ENCODE peak calls at places on chromosomes 4 and X, in eight cellular contexts. U is Right ventricle myocardium superior; S is LoVo; Z is stimulated activated CD4-positive, alpha-beta T cell treated with anti-CD3 and anti-CD28 coated beads, Interleukin-2, amount 100 ng/mL, for 48 hours; Y is stimulated activated CD8-positive, alpha-beta memory T cell treated with anti-CD3 and anti-CD28 coated beads, Interleukin-2, amount 100 ng/mL, for 48 hours; C is COR-L47; V is testis; E is WTC11. F is an unnamed sample.

GRCh38 chrX:155745792-155746191 is 133.0 kb upstream of the TMLHE start:
- DNase-seq in U (no peak), S (peak; percentile 72), Z (no peak), Y (no peak), C (peak; percentile 82), V (peak; percentile 61), E (no peak), F (no peak)

GRCh38 chr4:3801931-3802550 is 35.9 kb downstream of the ADRA2C start:
- DNase-seq in U (peak; percentile 26), S (no peak), Z (no peak), Y (no peak), C (peak; percentile 65), V (no peak), E (no peak), F (no peak)

GRCh38 chrX:10794203-10794630 is 173.8 kb upstream of the MID1 start:
- DNase-seq in U (no peak), S (no peak), Z (no peak), Y (no peak), C (no peak), V (no peak), E (no peak), F (no peak)

GRCh38 chr4:1779588-1780382 is 13.3 kb upstream of the FGFR3 start:
- DNase-seq in U (no peak), S (no peak), Z (no peak), Y (no peak), C (no peak), V (no peak), E (no peak), F (no peak)

GRCh38 chr4:182697094-182697493 is 220.1 kb downstream of the DCTD start:
- DNase-seq in U (no peak), S (no peak), Z (no peak), Y (no peak), C (no peak), V (no peak), E (no peak), F (no peak)

GRCh38 chr4:170853422-170854021 is 763.8 kb upstream of the AADAT start:
- DNase-seq in U (peak; percentile 51), S (peak; percentile 59), Z (peak; percentile 6), Y (peak; percentile 7), C (peak; percentile 44), V (peak; percentile 74), E (peak; percentile 68), F (no peak)

GRCh38 chr4:168803727-168804126 is 206.3 kb downstream of the CBR4 start:
- DNase-seq in U (no peak), S (peak; percentile 8), Z (no peak), Y (no peak), C (no peak), V (no peak), E (no peak), F (no peak)

GRCh38 chr4:10622728-10623127 is 61.8 kb downstream of the CLNK start:
- DNase-seq in U (no peak), S (no peak), Z (no peak), Y (no peak), C (peak; percentile 20), V (no peak), E (no peak), F (no peak)

GRCh38 chrX:22652596-22652995 is 347.2 kb upstream of the DDX53 start:
- DNase-seq in U (no peak), S (peak; percentile 1), Z (no peak), Y (no peak), C (no peak), V (peak; percentile 22), E (peak; percentile 18), F (no peak)

GRCh38 chr4:123599920-123600394 is 203.4 kb downstream of the SPRY1 start:
- DNase-seq in U (peak; percentile 81), S (peak; percentile 42), Z (no peak), Y (peak; percentile 23), C (peak; percentile 86), V (peak; percentile 93), E (peak; percentile 43), F (no peak)

GRCh38 chr4:106652095-106652494 is 283.5 kb upstream of the GIMD1 start:
- DNase-seq in U (no peak), S (no peak), Z (no peak), Y (no peak), C (no peak), V (no peak), E (no peak), F (no peak)

GRCh38 chrX:102339312-102340298 is 92.6 kb downstream of the NXF2 start:
- DNase-seq in U (no peak), S (no peak), Z (no peak), Y (no peak), C (no peak), V (no peak), E (peak; percentile 10), F (peak; percentile 67)

GRCh38 chr4:169210516-169211108 is 60.1 kb downstream of the SH3RF1 start:
- DNase-seq in U (no peak), S (no peak), Z (no peak), Y (no peak), C (no peak), V (no peak), E (no peak), F (no peak)

GRCh38 chrX:21487832-21488231 is 113.6 kb downstream of the CNKSR2 start:
- DNase-seq in U (no peak), S (no peak), Z (no peak), Y (no peak), C (peak; percentile 69), V (no peak), E (no peak), F (no peak)

GRCh38 chrX:25524150-25524549 is 508.4 kb upstream of the ARX start:
- DNase-seq in U (no peak), S (peak; percentile 1), Z (no peak), Y (no peak), C (no peak), V (no peak), E (no peak), F (no peak)

F was measured in vagina.